ENCODE peak calls at places on chromosomes 1 and 21, in eight cellular contexts. One of them, this sample, is unnamed.

GRCh38 chr1:165288301-165289120 is 68.0 kb downstream of the LMX1A start:
- DNase-seq in GM23338: peak
- DNase-seq in aorta: no peak
- DNase-seq in T-cell: no peak
- DNase-seq in brain pericyte: no peak
- DNase-seq in GM12865: no peak
- DNase-seq in glutamatergic neuron: peak
- DNase-seq in astrocyte of the spinal cord: no peak
- DNase-seq in this sample: no peak

GRCh38 chr1:33606272-33606671 is 133.8 kb downstream of the ZSCAN20 start:
- DNase-seq in GM23338: no peak
- DNase-seq in aorta: no peak
- DNase-seq in T-cell: no peak
- DNase-seq in brain pericyte: no peak
- DNase-seq in GM12865: no peak
- DNase-seq in glutamatergic neuron: no peak
- DNase-seq in astrocyte of the spinal cord: no peak
- DNase-seq in this sample: no peak

GRCh38 chr21:37380349-37381323 is 14.1 kb downstream of the DYRK1A start:
- DNase-seq in GM23338: peak
- DNase-seq in aorta: no peak
- DNase-seq in T-cell: no peak
- DNase-seq in brain pericyte: no peak
- DNase-seq in GM12865: no peak
- DNase-seq in glutamatergic neuron: peak
- DNase-seq in astrocyte of the spinal cord: no peak
- DNase-seq in this sample: no peak

GRCh38 chr1:77825356-77825709 is 45.9 kb downstream of the MIGA1 start:
- DNase-seq in GM23338: peak
- DNase-seq in aorta: no peak
- DNase-seq in T-cell: no peak
- DNase-seq in brain pericyte: peak
- DNase-seq in GM12865: peak
- DNase-seq in glutamatergic neuron: no peak
- DNase-seq in astrocyte of the spinal cord: peak
- DNase-seq in this sample: no peak

GRCh38 chr21:42235593-42235992 is 16.7 kb downstream of the ABCG1 start:
- DNase-seq in GM23338: no peak
- DNase-seq in aorta: no peak
- DNase-seq in T-cell: no peak
- DNase-seq in brain pericyte: no peak
- DNase-seq in GM12865: no peak
- DNase-seq in glutamatergic neuron: no peak
- DNase-seq in astrocyte of the spinal cord: no peak
- DNase-seq in this sample: no peak

GRCh38 chr1:31655104-31655503 is 10.4 kb upstream of the PEF1 start:
- DNase-seq in GM23338: no peak
- DNase-seq in aorta: no peak
- DNase-seq in T-cell: no peak
- DNase-seq in brain pericyte: no peak
- DNase-seq in GM12865: no peak
- DNase-seq in glutamatergic neuron: no peak
- DNase-seq in astrocyte of the spinal cord: no peak
- DNase-seq in this sample: no peak

GRCh38 chr21:37565530-37566223 is 199.1 kb downstream of the DYRK1A start:
- DNase-seq in GM23338: no peak
- DNase-seq in aorta: no peak
- DNase-seq in T-cell: no peak
- DNase-seq in brain pericyte: no peak
- DNase-seq in GM12865: no peak
- DNase-seq in glutamatergic neuron: no peak
- DNase-seq in astrocyte of the spinal cord: peak
- DNase-seq in this sample: no peak

GRCh38 chr1:214991691-214992315 is 90.7 kb upstream of the KCNK2 start:
- DNase-seq in GM23338: no peak
- DNase-seq in aorta: no peak
- DNase-seq in T-cell: no peak
- DNase-seq in brain pericyte: no peak
- DNase-seq in GM12865: no peak
- DNase-seq in glutamatergic neuron: no peak
- DNase-seq in astrocyte of the spinal cord: no peak
- DNase-seq in this sample: no peak

GRCh38 chr1:70504176-70504820 is 93.2 kb downstream of the CTH start:
- DNase-seq in GM23338: no peak
- DNase-seq in aorta: no peak
- DNase-seq in T-cell: no peak
- DNase-seq in brain pericyte: no peak
- DNase-seq in GM12865: peak
- DNase-seq in glutamatergic neuron: no peak
- DNase-seq in astrocyte of the spinal cord: no peak
- DNase-seq in this sample: no peak

This sample was measured in B cell.